ENCODE peak calls at places on chromosomes 13 and 19, in four cellular contexts. M, V, N and L are unnamed samples.
A peak's percentile ranks its signal among the peaks of the same experiment; 100 is the strongest.

GRCh38 chr19:45424191-45425058 is 708 bp upstream of the ERCC1 start:
- DNase-seq in M (no peak), V (peak; percentile 56), N (peak; percentile 86), L (peak; percentile 97)

GRCh38 chr13:51355217-51355616 is 15.7 kb downstream of the SERPINE3 start:
- DNase-seq in M (no peak), V (no peak), N (no peak), L (no peak)

GRCh38 chr13:41985788-41986508 is 25.0 kb upstream of the VWA8 start:
- DNase-seq in M (no peak), V (no peak), N (no peak), L (peak; percentile 54)

GRCh38 chr19:19461671-19462622 is 53.4 kb downstream of the TSSK6 start:
- DNase-seq in M (no peak), V (peak; percentile 87), N (peak; percentile 97), L (no peak)

GRCh38 chr13:98652721-98653470 is 76.0 kb upstream of the STK24 start:
- DNase-seq in M (no peak), V (no peak), N (no peak), L (no peak)

GRCh38 chr13:101398920-101399319 is 17.4 kb downstream of the NALCN start:
- DNase-seq in M (no peak), V (no peak), N (no peak), L (peak; percentile 75)

GRCh38 chr13:37241786-37242185 is 136.3 kb upstream of the CSNK1A1L start:
- DNase-seq in M (no peak), V (no peak), N (no peak), L (no peak)

GRCh38 chr13:23621316-23621645 is 51.1 kb downstream of the TNFRSF19 start:
- DNase-seq in M (no peak), V (no peak), N (no peak), L (peak; percentile 97)

GRCh38 chr13:98384739-98385138 is 192.2 kb downstream of the STK24 start:
- DNase-seq in M (no peak), V (peak; percentile 37), N (no peak), L (peak; percentile 5)

GRCh38 chr19:39474139-39474620 is 6.5 kb upstream of the TIMM50 start:
- DNase-seq in M (peak; percentile 60), V (peak; percentile 59), N (peak; percentile 84), L (no peak)
- H3K27ac ChIP-seq in M (no peak overlapping the region), V (no peak overlapping the region), N (no peak overlapping the region), L (no peak overlapping the region)

DNA sequence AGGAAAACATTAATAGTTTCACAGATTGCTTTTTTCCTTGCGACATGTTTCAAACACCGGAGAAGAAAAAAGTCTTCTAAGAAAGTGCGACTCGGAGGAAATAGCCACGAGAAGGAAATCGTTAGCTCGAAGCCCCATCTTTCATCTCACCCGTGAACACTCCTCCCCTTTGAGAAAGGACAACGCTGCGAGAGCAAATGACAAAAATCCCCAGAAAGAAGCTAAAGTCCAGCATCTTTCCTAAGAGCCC is 65.5 kb downstream of the KCNRG start:
- DNase-seq in M (no peak), V (no peak), N (no peak), L (peak; percentile 55)
- H3K4me1 ChIP-seq in M (peaks cover 29% of the 10 kb centered on the region), V (no peaks in the 10 kb centered on the region), N (no peaks in the 10 kb centered on the region), L (peaks cover 1% of the 10 kb centered on the region)

GRCh38 chr19:51511353-51511752 is 9.8 kb upstream of the SIGLEC12 start:
- DNase-seq in M (no peak), V (no peak), N (no peak), L (no peak)
- TF ChIP-seq CTCF in M (no peak), V (no peak), N (peak; percentile 71), L (no peak)

DNA sequence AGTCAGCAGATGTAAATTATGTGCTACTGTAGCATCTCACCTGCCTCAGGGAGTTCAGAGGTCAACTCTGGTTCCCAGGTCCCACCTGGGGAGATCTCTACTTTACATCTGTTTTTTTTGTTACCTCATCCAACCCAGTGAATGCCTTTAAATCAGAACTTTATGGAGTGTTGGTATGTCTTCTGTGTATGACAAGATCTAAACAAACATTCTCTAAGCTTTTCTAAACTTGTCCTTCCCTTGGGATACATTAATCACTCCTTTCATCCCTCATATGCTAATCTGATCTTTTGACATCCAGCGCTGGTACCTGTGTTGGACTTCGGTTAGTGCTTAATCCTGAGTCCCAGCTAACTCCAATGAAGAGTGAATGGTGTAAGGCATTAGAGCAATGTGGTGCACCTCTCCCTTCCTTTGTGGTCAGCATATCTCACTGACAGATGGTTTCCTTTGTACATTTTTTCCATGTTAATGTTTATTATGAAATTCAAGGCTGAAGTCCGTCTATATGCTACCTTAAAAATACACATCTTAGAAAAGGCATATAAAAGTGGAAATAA is 213.4 kb downstream of the ABCC4 start:
- DNase-seq in M (no peak), V (no peak), N (no peak), L (peak; percentile 34)
- H3K27ac ChIP-seq in M (no peak overlapping the region), V (no peak overlapping the region), N (no peak overlapping the region), L (no peak overlapping the region)

GRCh38 chr13:30907167-30907761 is 1.2 kb downstream of the MEDAG start:
- DNase-seq in M (no peak), V (peak; percentile 50), N (no peak), L (no peak)
- H3K4me1 ChIP-seq in M (no peaks in the 10 kb centered on the region), V (peaks cover 16% of the 10 kb centered on the region), N (no peaks in the 10 kb centered on the region), L (peaks cover 21% of the 10 kb centered on the region)

GRCh38 chr19:13033819-13034611 is 38.7 kb downstream of the NFIX start:
- DNase-seq in M (peak; percentile 23), V (peak; percentile 97), N (peak; percentile 79), L (peak; percentile 68)
- TF ChIP-seq CTCF in M (peak; percentile 50), V (peak; percentile 62), N (peak; percentile 86), L (peak; percentile 92)

DNA sequence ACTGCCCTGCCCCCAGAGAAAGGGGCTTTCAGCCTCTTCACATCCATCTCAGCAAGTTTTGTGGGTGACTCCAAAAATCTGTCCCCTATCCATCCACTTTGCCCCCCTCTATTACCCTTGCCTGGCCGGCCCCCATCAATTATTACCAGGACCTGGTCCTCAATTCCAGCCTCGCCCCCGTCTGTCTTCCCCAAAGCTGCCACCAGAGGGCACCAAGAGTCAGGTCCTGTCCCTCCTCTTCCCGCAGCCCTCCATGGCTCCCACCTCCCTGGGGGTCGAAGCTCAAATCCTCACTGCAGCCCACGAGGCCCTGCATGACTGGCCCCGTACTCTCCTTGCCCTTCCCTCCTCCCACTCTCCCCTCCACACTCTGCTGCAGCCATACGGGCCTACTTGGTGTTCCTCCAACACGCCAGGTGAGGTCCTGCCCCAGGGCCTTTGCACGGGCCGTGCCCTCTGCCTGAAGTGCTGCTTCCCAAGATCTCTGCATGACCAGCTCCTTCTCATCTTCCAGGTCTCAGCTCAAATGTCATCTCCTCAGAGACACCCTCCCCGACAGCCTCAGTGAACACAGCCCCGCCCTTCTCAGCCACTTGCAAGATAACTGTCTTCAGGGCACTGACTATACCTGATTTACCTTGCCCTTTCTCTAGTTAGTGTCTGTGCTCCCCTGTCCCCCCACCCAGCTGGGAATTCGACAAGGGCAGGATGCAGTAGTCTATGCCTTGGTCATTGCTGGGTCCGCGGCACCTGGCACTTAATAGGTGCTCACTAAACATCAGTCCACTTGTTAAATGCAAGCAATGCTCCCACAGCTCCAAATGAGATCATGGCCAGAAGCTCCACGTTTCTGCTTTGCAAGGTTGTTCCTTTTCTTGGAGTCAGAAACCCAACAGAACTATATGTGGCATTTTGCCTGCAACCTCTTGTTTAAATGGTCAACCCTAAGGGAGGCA is 16.8 kb upstream of the SEMA6B start:
- DNase-seq in M (peak; percentile 65), V (peak; percentile 48), N (peak; percentile 84), L (no peak)
- H3K27ac ChIP-seq in M (no peak overlapping the region), V (peak overlapping the region; percentile 56), N (no peak overlapping the region), L (no peak overlapping the region)